ENCODE peak calls at places on chromosomes 12 and 14, in nine cellular contexts. N is NCI-H524; H is CD8-positive, alpha-beta memory T cell; T is trophoblast cell; B is A549; E is DND-41; C is OCI-M1; F is left cardiac atrium; Q is IMR-90. W is an unnamed sample.

GRCh38 chr12:27319394-27319793 is 13.2 kb upstream of the BMAL2 start:
- DNase-seq in N (no peak), H (no peak), T (no peak), B (no peak), E (no peak), C (no peak), F (no peak), Q (peak), W (no peak)

GRCh38 chr14:76022991-76023390 is 37.4 kb downstream of the IFT43 start:
- DNase-seq in N (no peak), H (no peak), T (no peak), B (no peak), E (no peak), C (no peak), F (no peak), Q (peak), W (no peak)

GRCh38 chr14:24673534-24674203 is 39.7 kb upstream of the GZMB start:
- DNase-seq in N (no peak), H (peak), T (no peak), B (no peak), E (peak), C (no peak), F (no peak), Q (no peak), W (peak)

GRCh38 chr14:103613517-103613916 is 15.5 kb upstream of the KLC1 start:
- DNase-seq in N (peak), H (no peak), T (peak), B (no peak), E (no peak), C (no peak), F (no peak), Q (no peak), W (no peak)

GRCh38 chr14:55136868-55137785 is 8.1 kb downstream of the LGALS3 start:
- DNase-seq in N (no peak), H (no peak), T (no peak), B (no peak), E (no peak), C (no peak), F (peak), Q (peak), W (no peak)

GRCh38 chr12:113062502-113063395 is 6.2 kb downstream of the DTX1 start:
- DNase-seq in N (no peak), H (no peak), T (no peak), B (no peak), E (peak), C (no peak), F (no peak), Q (no peak), W (peak)

GRCh38 chr14:61700104-61700886 is 5.0 kb downstream of the HIF1A start:
- DNase-seq in N (no peak), H (no peak), T (no peak), B (no peak), E (no peak), C (no peak), F (no peak), Q (no peak), W (no peak)

GRCh38 chr12:110403975-110404675 is 617 bp upstream of the ANAPC7 start:
- DNase-seq in N (peak), H (peak), T (peak), B (peak), E (peak), C (peak), F (peak), Q (peak), W (peak)

GRCh38 chr14:57199911-57200310 is 68.8 kb downstream of the EXOC5 start:
- DNase-seq in N (no peak), H (no peak), T (no peak), B (no peak), E (no peak), C (no peak), F (no peak), Q (peak), W (no peak)

GRCh38 chr12:13183621-13184020 is 12.9 kb upstream of the EMP1 start:
- DNase-seq in N (no peak), H (no peak), T (no peak), B (no peak), E (no peak), C (no peak), F (no peak), Q (peak), W (no peak)

GRCh38 chr12:14257734-14258467 is 107.6 kb upstream of the ATF7IP start:
- DNase-seq in N (peak), H (peak), T (peak), B (peak), E (peak), C (peak), F (peak), Q (peak), W (peak)

GRCh38 chr12:103779410-103780092 is 61.5 kb downstream of the NT5DC3 start:
- DNase-seq in N (no peak), H (no peak), T (no peak), B (no peak), E (no peak), C (no peak), F (no peak), Q (peak), W (no peak)

GRCh38 chr14:56394826-56395543 is 184.6 kb upstream of the TMEM260 start:
- DNase-seq in N (no peak), H (no peak), T (no peak), B (no peak), E (no peak), C (no peak), F (no peak), Q (no peak), W (no peak)

GRCh38 chr12:94813314-94813713 is 163.0 kb upstream of the TMCC3 start:
- DNase-seq in N (no peak), H (no peak), T (no peak), B (no peak), E (no peak), C (peak), F (no peak), Q (no peak), W (no peak)

GRCh38 chr14:51180577-51180976 is 59.5 kb upstream of the TMX1 start:
- DNase-seq in N (no peak), H (no peak), T (no peak), B (no peak), E (no peak), C (no peak), F (no peak), Q (no peak), W (no peak)

GRCh38 chr12:130557876-130558770 is 158.0 kb downstream of the RIMBP2 start:
- DNase-seq in N (no peak), H (no peak), T (no peak), B (no peak), E (no peak), C (no peak), F (no peak), Q (no peak), W (no peak)

W was measured in NB4.